ENCODE peak calls at places on chromosomes 3 and 15, in seven cellular contexts. D is thoracic aorta; O is astrocyte; Q is mesendoderm; A is CD8-positive, alpha-beta T cell; W is adrenal gland; P is HepG2. B is an unnamed sample. For H3K4me1, the result is how much of the 10 kb centered on the place peaks cover.

GRCh38 chr15:64096486-64097431 is 977 bp downstream of the SNX1 start:
- DNase-seq in P (no peak), W (no peak), A (no peak), O (peak), D (no peak), Q (peak), B (no peak)

GRCh38 chr15:29978411-29979382 is 104.1 kb upstream of the GOLGA8J start:
- DNase-seq in O (no peak), W (no peak), D (no peak), P (no peak), A (no peak), Q (no peak), B (no peak)

GRCh38 chr3:59606638-59607262 is 556.9 kb upstream of the CFAP20DC start:
- DNase-seq in O (no peak), P (no peak), A (no peak), D (no peak), Q (no peak), W (peak), B (no peak)

GRCh38 chr3:143158549-143158988 is 39.0 kb downstream of the CHST2 start:
- DNase-seq in P (no peak), W (no peak), D (no peak), Q (no peak), A (no peak), O (no peak), B (no peak)

GRCh38 chr15:47294765-47295259 is 422.5 kb upstream of the SEMA6D start:
- DNase-seq in A (no peak), P (no peak), Q (no peak), D (no peak), W (no peak), O (no peak), B (no peak)

GRCh38 chr15:71632571-71633195 is 177.7 kb upstream of the NR2E3 start:
- DNase-seq in O (no peak), P (no peak), Q (no peak), A (no peak), D (no peak), W (no peak), B (no peak)

GRCh38 chr15:42921049-42921731 is 612 bp upstream of the TTBK2 start:
- DNase-seq in O (peak), P (no peak), Q (no peak), W (peak), A (peak), D (no peak), B (peak)

GRCh38 chr3:159760056-159760455 is 228.6 kb upstream of the IL12A start:
- DNase-seq in O (no peak), P (no peak), D (no peak), Q (no peak), A (no peak), W (no peak), B (no peak)

GRCh38 chr3:8993331-8993730 is 30.1 kb upstream of the RAD18 start:
- DNase-seq in A (no peak), D (no peak), Q (no peak), O (no peak), W (no peak), P (no peak), B (no peak)

GRCh38 chr3:52444860-52445793 is at the start of gene SEMA3G:
- DNase-seq in W (peak), A (peak), Q (peak), O (no peak), P (peak), D (peak), B (peak)

GRCh38 chr3:114242947-114243346 is 5.6 kb upstream of the ZNF80 start:
- DNase-seq in D (no peak), P (no peak), Q (no peak), A (no peak), O (no peak), W (no peak), B (no peak)

GRCh38 chr3:46978381-46978780 is 1.1 kb upstream of the NBEAL2 start:
- DNase-seq in D (no peak), Q (no peak), A (no peak), P (no peak), O (no peak), W (no peak), B (no peak)
- H3K4me3 ChIP-seq in D (peak), Q (no peak), A (no peak), P (no peak), O (no peak), W (no peak), B (peak)

GRCh38 chr3:125142418-125142778 is 70.2 kb downstream of the SLC12A8 start:
- DNase-seq in P (no peak), A (no peak), Q (peak), O (no peak), W (no peak), D (no peak), B (no peak)

GRCh38 chr3:125139386-125139785 is 73.2 kb downstream of the SLC12A8 start:
- DNase-seq in P (no peak), O (no peak), D (no peak), Q (no peak), W (no peak), A (no peak), B (no peak)

GRCh38 chr3:125141596-125142417 is 70.7 kb downstream of the SLC12A8 start:
- DNase-seq in P (no peak), D (no peak), A (peak), W (peak), Q (peak), O (no peak), B (no peak)

GRCh38 chr3:125140817-125141595 is 71.5 kb downstream of the SLC12A8 start:
- DNase-seq in D (no peak), O (no peak), Q (no peak), P (no peak), A (no peak), W (no peak), B (no peak)

GRCh38 chr3:125140011-125140813 is 72.3 kb downstream of the SLC12A8 start:
- DNase-seq in P (no peak), D (no peak), O (peak), Q (no peak), A (no peak), W (peak), B (no peak)
- H3K4me1 ChIP-seq in P (under half), D (half or more), O (half or more), Q (under half), A (under half), W (under half), B (under half)

GRCh38 chr15:88804257-88804656 is 1.0 kb downstream of the ACAN start:
- DNase-seq in Q (peak), A (no peak), P (no peak), O (no peak), W (no peak), D (no peak), B (no peak)
- H3K4me3 ChIP-seq in Q (no peak), A (no peak), P (no peak), O (no peak), W (no peak), D (peak), B (no peak)

GRCh38 chr3:158097141-158097540 is 9.1 kb downstream of the SHOX2 start:
- DNase-seq in O (no peak), P (no peak), D (no peak), Q (no peak), W (no peak), A (no peak), B (no peak)

GRCh38 chr3:158094235-158094916 is 11.8 kb downstream of the SHOX2 start:
- DNase-seq in P (no peak), W (no peak), Q (peak), D (no peak), A (no peak), O (no peak), B (no peak)

GRCh38 chr3:158093526-158093925 is 12.7 kb downstream of the SHOX2 start:
- DNase-seq in P (no peak), O (no peak), Q (no peak), W (no peak), A (no peak), D (no peak), B (no peak)

GRCh38 chr3:158095302-158095997 is 10.8 kb downstream of the SHOX2 start:
- DNase-seq in P (no peak), A (no peak), Q (peak), O (no peak), W (no peak), D (no peak), B (no peak)

DNA sequence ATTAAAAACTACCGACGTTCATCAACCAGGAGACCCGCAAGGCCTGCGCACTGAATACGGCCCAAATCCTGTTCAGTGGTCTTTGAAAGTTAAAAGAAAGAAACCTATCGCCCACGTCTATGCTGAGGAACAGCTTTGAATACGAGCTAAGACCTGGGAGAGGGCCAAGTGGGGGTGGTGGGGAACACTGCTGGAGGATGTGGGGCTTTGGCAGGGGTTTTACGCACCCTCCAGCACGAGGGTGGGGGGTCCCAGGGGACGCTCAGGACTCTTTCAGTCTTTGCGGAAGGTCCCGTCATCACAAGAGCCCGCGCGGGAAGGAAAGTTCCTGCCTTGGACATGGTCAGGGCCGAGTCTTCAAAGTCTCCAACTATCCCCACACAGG is 11.3 kb downstream of the SHOX2 start:
- DNase-seq in Q (peak), P (no peak), O (no peak), A (no peak), W (no peak), D (no peak), B (no peak)
- H3K4me1 ChIP-seq in Q (under half), P (under half), O (under half), A (under half), W (under half), D (under half), B (under half)

GRCh38 chr3:110419096-110419495 is 652.5 kb upstream of the NECTIN3 start:
- DNase-seq in P (no peak), D (no peak), A (no peak), O (no peak), W (no peak), Q (peak), B (peak)

GRCh38 chr3:110419571-110419970 is 652.0 kb upstream of the NECTIN3 start:
- DNase-seq in P (no peak), D (no peak), Q (no peak), O (peak), W (no peak), A (no peak), B (no peak)

GRCh38 chr3:110414851-110415250 is 656.8 kb upstream of the NECTIN3 start:
- DNase-seq in P (peak), W (no peak), A (no peak), D (no peak), Q (no peak), O (peak), B (no peak)

GRCh38 chr3:110423276-110423675 is 648.3 kb upstream of the NECTIN3 start:
- DNase-seq in Q (no peak), P (no peak), D (no peak), A (no peak), W (no peak), O (no peak), B (no peak)

GRCh38 chr3:110420158-110420641 is 651.4 kb upstream of the NECTIN3 start:
- DNase-seq in Q (peak), P (no peak), A (no peak), D (no peak), W (no peak), O (peak), B (no peak)
- H3K4me3 ChIP-seq in Q (no peak), P (no peak), A (no peak), D (no peak), W (no peak), O (peak), B (no peak)

DNA sequence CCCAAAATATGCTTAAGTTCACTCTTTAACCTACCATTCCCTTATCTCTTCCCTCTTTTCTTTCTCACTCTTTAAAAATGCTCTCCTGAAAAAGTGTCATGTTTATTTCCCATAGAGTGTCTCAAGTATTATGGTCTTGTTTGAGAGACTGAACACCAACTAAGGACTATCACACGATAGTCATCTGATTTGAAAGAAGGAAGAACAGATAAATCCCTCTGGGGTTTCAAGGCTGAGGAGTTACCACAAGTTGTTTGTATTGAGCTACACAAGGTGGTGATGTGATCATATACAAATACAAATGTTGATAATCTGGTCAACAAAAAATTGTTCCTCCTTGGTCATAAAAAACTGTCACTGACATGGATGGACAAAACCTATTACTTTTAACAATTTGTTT is 13.8 kb downstream of the MEIS2 start:
- DNase-seq in O (no peak), Q (no peak), W (no peak), P (no peak), A (no peak), D (no peak), B (no peak)
- H3K4me1 ChIP-seq in O (under half), Q (under half), W (under half), P (under half), A (under half), D (under half), B (under half)